ENCODE peak calls at places on chromosomes 7 and 10, in four cellular contexts. V is adrenal gland, A is heart right ventricle, N is cardiac muscle cell. R is an unnamed sample. For H3K4me1 and H3K27me3, the result is how much of the 10 kb centered on the place peaks cover.

GRCh38 chr7:17185690-17186070 is 112.8 kb upstream of the AHR start:
- DNase-seq in V (peak), A (no peak), N (peak), R (peak)

GRCh38 chr7:144529269-144529926 is 125.9 kb upstream of the NOBOX start:
- DNase-seq in V (no peak), A (no peak), N (no peak), R (no peak)

GRCh38 chr10:12042409-12042796 is 206 bp downstream of the UPF2 start:
- DNase-seq in V (peak), A (peak), N (peak), R (no peak)

GRCh38 chr10:97771055-97771811 is 566 bp downstream of the SFRP5 start:
- DNase-seq in V (no peak), A (no peak), N (peak), R (peak)

GRCh38 chr7:150335101-150335773 is 6.2 kb downstream of the RARRES2 start:
- DNase-seq in V (no peak), A (no peak), N (peak), R (no peak)

GRCh38 chr10:133117688-133118071 is 30.0 kb downstream of the ADGRA1 start:
- DNase-seq in V (peak), A (peak), N (no peak), R (no peak)

GRCh38 chr10:31739759-31740158 is 188.9 kb downstream of the ARHGAP12 start:
- DNase-seq in V (no peak), A (no peak), N (peak), R (no peak)

GRCh38 chr7:155824195-155824915 is 12.1 kb upstream of the SHH start:
- DNase-seq in V (peak), A (no peak), N (peak), R (peak)

GRCh38 chr7:149625947-149626392 is 128.4 kb upstream of the ZNF746 start:
- DNase-seq in V (no peak), A (no peak), N (no peak), R (no peak)

GRCh38 chr10:64699244-64699643 is 1178.0 kb downstream of the REEP3 start:
- DNase-seq in V (no peak), A (no peak), N (no peak), R (no peak)

GRCh38 chr7:46449743-46450142 is 528.7 kb upstream of the IGFBP3 start:
- DNase-seq in V (no peak), A (no peak), N (no peak), R (no peak)

GRCh38 chr10:98251399-98251798 is 16.6 kb downstream of the LOXL4 start:
- DNase-seq in V (no peak), A (no peak), N (no peak), R (no peak)

GRCh38 chr10:132948351-132948750 is 6.0 kb upstream of the CFAP46 start:
- DNase-seq in V (no peak), A (no peak), N (no peak), R (no peak)

GRCh38 chr10:3861785-3862184 is 76.8 kb upstream of the KLF6 start:
- DNase-seq in V (no peak), A (no peak), N (no peak), R (no peak)

GRCh38 chr10:87632439-87632838 is 27.2 kb upstream of the PAPSS2 start:
- DNase-seq in V (no peak), A (no peak), N (no peak), R (no peak)
- H3K4me1 ChIP-seq in V (under half), A (under half), N (under half), R (under half)

GRCh38 chr7:130853503-130854279 is 119.7 kb upstream of the KLF14 start:
- DNase-seq in V (no peak), A (no peak), N (no peak), R (peak)

GRCh38 chr7:130845581-130846085 is 111.6 kb upstream of the KLF14 start:
- DNase-seq in V (no peak), A (no peak), N (peak), R (no peak)

GRCh38 chr7:130850960-130851359 is 117.0 kb upstream of the KLF14 start:
- DNase-seq in V (no peak), A (no peak), N (no peak), R (no peak)

GRCh38 chr7:130852867-130853266 is 118.9 kb upstream of the KLF14 start:
- DNase-seq in V (no peak), A (no peak), N (no peak), R (no peak)

GRCh38 chr7:130849604-130850003 is 115.6 kb upstream of the KLF14 start:
- DNase-seq in V (no peak), A (no peak), N (no peak), R (no peak)
- H3K27ac ChIP-seq in V (no peak), A (no peak), N (no peak), R (no peak)

GRCh38 chr10:71359364-71360046 is 37.2 kb upstream of the CDH23 start:
- DNase-seq in V (no peak), A (peak), N (peak), R (no peak)
- H3K27me3 ChIP-seq in V (under half), A (under half), N (under half), R (under half)

GRCh38 chr10:15053061-15053460 is 9.3 kb downstream of the OLAH start:
- DNase-seq in V (no peak), A (no peak), N (no peak), R (no peak)

GRCh38 chr10:15046626-15047025 is 2.9 kb downstream of the OLAH start:
- DNase-seq in V (peak), A (no peak), N (peak), R (no peak)

DNA sequence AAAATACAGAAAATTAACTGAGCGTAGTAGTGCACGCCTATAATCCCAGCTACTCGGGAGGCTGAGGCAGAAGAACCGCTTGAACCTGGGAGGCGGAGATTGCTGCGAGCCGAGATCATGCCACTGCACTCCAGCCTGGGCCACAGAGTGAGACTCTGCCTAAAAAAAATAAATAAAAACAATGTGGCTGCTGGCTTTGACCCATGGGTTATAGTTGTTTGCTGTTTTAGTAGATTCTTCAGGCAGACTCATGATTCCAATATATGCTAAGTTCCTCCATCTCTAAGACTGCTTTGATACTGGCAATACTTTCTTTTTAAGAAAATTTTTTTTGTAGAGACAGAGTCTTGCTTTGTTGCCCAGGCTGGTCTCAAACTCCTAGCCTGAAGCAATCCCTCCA is 8.4 kb downstream of the OLAH start:
- DNase-seq in V (no peak), A (no peak), N (no peak), R (no peak)
- H3K4me1 ChIP-seq in V (under half), A (under half), N (under half), R (under half)

GRCh38 chr7:24786306-24786705 is 29.0 kb upstream of the GSDME start:
- DNase-seq in V (no peak), A (no peak), N (peak), R (no peak)

GRCh38 chr7:24788075-24788474 is 30.8 kb upstream of the GSDME start:
- DNase-seq in V (no peak), A (no peak), N (no peak), R (no peak)

GRCh38 chr7:24784292-24784691 is 27.0 kb upstream of the GSDME start:
- DNase-seq in V (no peak), A (no peak), N (no peak), R (peak)

GRCh38 chr7:24788956-24789576 is 31.8 kb upstream of the GSDME start:
- DNase-seq in V (no peak), A (no peak), N (no peak), R (no peak)

GRCh38 chr7:24786941-24787340 is 29.7 kb upstream of the GSDME start:
- DNase-seq in V (peak), A (peak), N (peak), R (no peak)
- H3K27ac ChIP-seq in V (no peak), A (no peak), N (no peak), R (no peak)

GRCh38 chr10:69679736-69680135 is 49.7 kb downstream of the FAM241B start:
- DNase-seq in V (no peak), A (no peak), N (no peak), R (no peak)

GRCh38 chr10:69677914-69678654 is 48.0 kb downstream of the FAM241B start:
- DNase-seq in V (no peak), A (no peak), N (no peak), R (no peak)

GRCh38 chr10:69674786-69675185 is 44.7 kb downstream of the FAM241B start:
- DNase-seq in V (no peak), A (no peak), N (no peak), R (no peak)

GRCh38 chr10:69680610-69681009 is 50.6 kb downstream of the FAM241B start:
- DNase-seq in V (no peak), A (no peak), N (no peak), R (no peak)

GRCh38 chr10:69676301-69676700 is 46.3 kb downstream of the FAM241B start:
- DNase-seq in V (no peak), A (no peak), N (no peak), R (no peak)
- H3K27me3 ChIP-seq in V (under half), A (under half), N (under half), R (under half)

GRCh38 chr10:102629661-102630614 is 14.3 kb upstream of the TRIM8 start:
- DNase-seq in V (no peak), A (no peak), N (peak), R (no peak)

GRCh38 chr10:102628451-102628911 is 15.8 kb upstream of the TRIM8 start:
- DNase-seq in V (peak), A (peak), N (peak), R (no peak)

GRCh38 chr10:102632394-102633062 is 11.8 kb upstream of the TRIM8 start:
- DNase-seq in V (no peak), A (no peak), N (peak), R (no peak)

GRCh38 chr10:102631525-102632393 is 12.5 kb upstream of the TRIM8 start:
- DNase-seq in V (no peak), A (no peak), N (no peak), R (no peak)

DNA sequence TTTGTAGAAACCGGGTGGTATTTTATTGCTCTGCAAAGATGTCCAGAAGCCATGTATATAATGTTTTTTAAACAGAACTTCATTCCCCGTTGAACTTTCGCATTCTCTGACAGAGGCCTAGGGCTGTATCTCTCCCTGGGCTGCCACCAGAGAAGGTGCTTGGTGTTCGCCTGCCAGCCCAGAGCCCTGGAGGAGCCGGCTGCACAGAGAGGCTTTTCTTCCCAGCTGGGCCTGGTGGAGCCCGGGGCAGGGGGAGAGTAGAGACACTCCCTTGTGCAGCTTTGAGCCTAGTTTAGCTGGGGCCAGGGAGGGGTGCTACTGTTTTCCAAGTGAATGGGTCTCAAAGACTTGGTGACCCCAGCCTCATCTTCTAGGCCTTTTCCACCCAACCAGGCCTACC is 13.6 kb upstream of the TRIM8 start:
- DNase-seq in V (no peak), A (no peak), N (no peak), R (no peak)
- H3K4me1 ChIP-seq in V (under half), A (half or more), N (half or more), R (under half)

GRCh38 chr10:99965700-99966099 is 44.0 kb downstream of the DNMBP start:
- DNase-seq in V (no peak), A (no peak), N (peak), R (no peak)
- H3K27ac ChIP-seq in V (no peak), A (peak), N (peak), R (no peak)

GRCh38 chr7:44101304-44101965 is 2.7 kb upstream of the AEBP1 start:
- DNase-seq in V (no peak), A (no peak), N (no peak), R (no peak)
- H3K27me3 ChIP-seq in V (under half), A (under half), N (under half), R (under half)